ENCODE peak calls at places on chromosomes 16 and 17, in four cellular contexts. J is A549, K is body of pancreas, U is stomach. N is an unnamed sample.

GRCh38 chr16:14399397-14400284 is 230.4 kb downstream of the PARN start:
- DNase-seq in J (peak; percentile 92), K (no peak), U (no peak), N (peak; percentile 62)

GRCh38 chr17:20919990-20920812 is 122.6 kb downstream of the USP22 start:
- DNase-seq in J (no peak), K (no peak), U (no peak), N (no peak)

GRCh38 chr17:21286771-21287702 is 2.5 kb downstream of the MAP2K3 start:
- DNase-seq in J (peak; percentile 62), K (peak; percentile 46), U (peak; percentile 88), N (no peak)

GRCh38 chr16:55728797-55729196 is 73.0 kb downstream of the SLC6A2 start:
- DNase-seq in J (peak; percentile 33), K (no peak), U (no peak), N (no peak)

GRCh38 chr17:63841350-63842172 is 924 bp downstream of the SMARCD2 start:
- DNase-seq in J (no peak), K (peak; percentile 61), U (peak; percentile 60), N (peak; percentile 34)

GRCh38 chr16:31357324-31358156 is 2.6 kb downstream of the ITGAX start:
- DNase-seq in J (no peak), K (no peak), U (no peak), N (no peak)

GRCh38 chr17:27086526-27086925 is 207.4 kb upstream of the WSB1 start:
- DNase-seq in J (no peak), K (no peak), U (no peak), N (no peak)

GRCh38 chr17:63826468-63827001 is 696 bp upstream of the PSMC5 start:
- DNase-seq in J (no peak), K (no peak), U (no peak), N (peak; percentile 41)

GRCh38 chr17:9195346-9195870 is 174.1 kb downstream of the NTN1 start:
- DNase-seq in J (no peak), K (no peak), U (no peak), N (no peak)

GRCh38 chr16:77424841-77425604 is 9.8 kb downstream of the ADAMTS18 start:
- DNase-seq in J (no peak), K (no peak), U (no peak), N (no peak)

GRCh38 chr16:53614346-53614745 is 89.3 kb downstream of the RPGRIP1L start:
- DNase-seq in J (no peak), K (no peak), U (no peak), N (peak; percentile 6)

GRCh38 chr16:71746442-71747046 is 22.0 kb upstream of the PHLPP2 start:
- DNase-seq in J (peak; percentile 69), K (no peak), U (no peak), N (peak; percentile 52)

GRCh38 chr17:77346765-77347164 is 206.0 kb downstream of the SEC14L1 start:
- DNase-seq in J (no peak), K (no peak), U (no peak), N (no peak)

GRCh38 chr17:66812571-66812970 is 22.3 kb upstream of the CACNG5 start:
- DNase-seq in J (no peak), K (no peak), U (no peak), N (no peak)

GRCh38 chr16:86044241-86044671 is 145.3 kb downstream of the IRF8 start:
- DNase-seq in J (peak; percentile 57), K (peak; percentile 23), U (peak; percentile 31), N (peak; percentile 64)

GRCh38 chr16:82657239-82657638 is 30.5 kb downstream of the CDH13 start:
- DNase-seq in J (no peak), K (no peak), U (no peak), N (peak; percentile 79)

GRCh38 chr17:74490716-74491115 is 24.3 kb downstream of the CD300A start:
- DNase-seq in J (no peak), K (no peak), U (no peak), N (no peak)

GRCh38 chr16:10077861-10078260 is 104.4 kb downstream of the GRIN2A start:
- DNase-seq in J (no peak), K (no peak), U (no peak), N (no peak)

GRCh38 chr17:2171725-2172446 is 117.0 kb downstream of the HIC1 start:
- DNase-seq in J (no peak), K (peak; percentile 79), U (peak; percentile 74), N (peak; percentile 99)

GRCh38 chr17:17823433-17824118 is 13.2 kb downstream of the SREBF1 start:
- DNase-seq in J (peak; percentile 90), K (peak; percentile 90), U (peak; percentile 89), N (peak; percentile 61)

GRCh38 chr16:67256701-67257230 is 8.0 kb downstream of the SLC9A5 start:
- DNase-seq in J (no peak), K (no peak), U (no peak), N (no peak)

GRCh38 chr17:55210292-55210691 is 54.5 kb upstream of the HLF start:
- DNase-seq in J (no peak), K (no peak), U (no peak), N (no peak)

GRCh38 chr17:5745091-5745820 is 160.9 kb upstream of the NLRP1 start:
- DNase-seq in J (no peak), K (no peak), U (no peak), N (no peak)

GRCh38 chr16:66020642-66021041 is 345.8 kb upstream of the CDH5 start:
- DNase-seq in J (peak; percentile 7), K (no peak), U (no peak), N (peak; percentile 52)

GRCh38 chr17:6457688-6458190 is 13.5 kb downstream of the PIMREG start:
- DNase-seq in J (no peak), K (no peak), U (peak; percentile 62), N (no peak)

GRCh38 chr16:81521141-81521626 is 76.6 kb downstream of the CMIP start:
- DNase-seq in J (no peak), K (no peak), U (peak; percentile 44), N (no peak)

GRCh38 chr16:50066482-50067289 is 916 bp downstream of the HEATR3 start:
- DNase-seq in J (no peak), K (no peak), U (no peak), N (no peak)

GRCh38 chr16:78639775-78640174 is 540.3 kb downstream of the WWOX start:
- DNase-seq in J (no peak), K (no peak), U (no peak), N (no peak)

GRCh38 chr16:21023509-21024202 is 123.1 kb downstream of the LYRM1 start:
- DNase-seq in J (no peak), K (no peak), U (peak; percentile 43), N (no peak)

GRCh38 chr16:59783191-59783590 is 1049.1 kb upstream of the GOT2 start:
- DNase-seq in J (no peak), K (no peak), U (no peak), N (peak; percentile 7)

DNA sequence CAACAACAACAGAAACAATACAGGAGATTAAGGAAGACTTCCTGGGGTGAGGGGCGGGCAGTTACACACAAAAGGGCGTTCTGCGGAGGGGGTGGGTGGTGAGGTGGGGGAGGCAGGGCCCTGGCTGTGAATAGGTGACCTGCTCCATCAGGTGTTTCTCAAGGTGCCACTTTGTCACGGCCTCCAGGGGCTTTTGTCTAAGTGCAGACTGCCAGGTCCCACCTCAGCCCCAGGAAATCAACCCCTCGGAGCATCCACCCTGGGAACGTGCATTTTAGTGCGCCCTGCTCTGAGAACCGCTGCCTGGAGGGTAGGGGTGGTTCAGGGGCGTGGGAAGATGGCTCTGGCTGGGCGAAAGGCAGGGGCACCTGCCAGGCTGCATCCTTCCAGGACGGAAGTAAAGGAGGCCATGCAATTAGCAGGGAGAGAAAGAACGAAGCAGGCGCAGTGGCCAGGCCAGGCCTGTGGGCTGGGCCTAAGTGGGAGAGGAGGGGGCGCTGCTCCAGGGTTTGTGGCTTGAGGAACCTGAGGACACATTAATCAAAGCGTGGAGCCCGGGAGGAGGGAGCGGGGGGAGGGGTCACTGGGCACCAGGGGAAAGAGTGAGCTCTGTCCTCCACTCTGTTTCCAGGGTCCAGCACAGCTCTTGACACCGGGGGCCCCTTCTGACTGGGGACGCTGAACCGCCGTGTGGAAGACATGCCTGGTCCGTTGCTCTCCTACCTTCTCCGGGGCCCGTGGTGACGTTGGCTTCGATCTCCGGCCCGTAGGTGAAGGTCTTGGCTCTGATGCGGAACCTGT is 49.4 kb upstream of the CDC42EP4 start:
- DNase-seq in J (no peak), K (no peak), U (no peak), N (no peak)
- TF ChIP-seq CTCF in J (no peak), K (no peak), U (no peak), N (no peak)

GRCh38 chr16:1442697-1443096 is 1.7 kb downstream of the CCDC154 start:
- DNase-seq in J (no peak), K (no peak), U (no peak), N (no peak)

GRCh38 chr16:1443403-1443973 is 868 bp downstream of the CCDC154 start:
- DNase-seq in J (no peak), K (no peak), U (no peak), N (no peak)

GRCh38 chr16:1445518-1446197 is 1.3 kb upstream of the CCDC154 start:
- DNase-seq in J (no peak), K (no peak), U (no peak), N (no peak)

GRCh38 chr16:1444730-1445517 is 568 bp upstream of the CCDC154 start:
- DNase-seq in J (no peak), K (no peak), U (no peak), N (no peak)

GRCh38 chr16:1443980-1444729 is at the start of gene CCDC154:
- DNase-seq in J (no peak), K (no peak), U (no peak), N (no peak)
- TF ChIP-seq POLR2A in J (no peak), K (no peak), U (no peak), N (no peak)

DNA sequence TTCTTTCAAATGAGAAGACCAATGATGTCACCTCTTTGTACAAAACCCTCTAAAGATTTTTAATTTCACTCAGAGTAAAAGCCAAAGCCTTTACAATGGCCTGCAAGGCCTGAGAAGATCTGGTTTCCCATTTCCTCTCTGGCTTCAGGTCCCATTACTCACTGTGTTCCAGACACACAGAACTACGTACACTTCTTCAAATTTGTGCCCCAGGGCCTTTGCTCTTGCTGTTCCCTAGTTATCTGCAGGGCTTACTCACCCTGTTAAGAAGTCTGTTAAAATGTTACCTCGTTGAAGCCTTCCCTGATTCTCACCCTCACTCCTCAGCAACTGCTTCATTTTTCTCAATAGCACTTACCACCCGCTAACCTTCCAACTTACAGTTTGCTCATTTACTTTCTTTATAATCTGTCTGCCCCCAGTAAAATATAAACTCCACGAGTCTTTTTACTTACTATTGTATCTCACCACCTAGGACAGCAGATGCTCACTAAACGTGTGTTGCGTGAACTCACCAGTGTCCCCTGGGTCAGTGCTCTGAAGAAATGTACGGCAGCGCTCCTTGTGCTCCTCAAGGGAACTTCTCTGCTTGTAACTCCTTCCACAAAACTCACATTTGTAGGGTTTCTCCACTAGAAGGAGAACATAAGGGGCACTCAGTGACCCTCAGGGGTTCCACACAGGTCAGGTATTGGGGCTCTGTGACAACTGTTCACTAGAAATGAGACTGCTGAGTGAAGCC is 50.2 kb downstream of the GRB7 start:
- DNase-seq in J (no peak), K (no peak), U (no peak), N (no peak)
- TF ChIP-seq CTCF in J (no peak), K (no peak), U (no peak), N (no peak)

DNA sequence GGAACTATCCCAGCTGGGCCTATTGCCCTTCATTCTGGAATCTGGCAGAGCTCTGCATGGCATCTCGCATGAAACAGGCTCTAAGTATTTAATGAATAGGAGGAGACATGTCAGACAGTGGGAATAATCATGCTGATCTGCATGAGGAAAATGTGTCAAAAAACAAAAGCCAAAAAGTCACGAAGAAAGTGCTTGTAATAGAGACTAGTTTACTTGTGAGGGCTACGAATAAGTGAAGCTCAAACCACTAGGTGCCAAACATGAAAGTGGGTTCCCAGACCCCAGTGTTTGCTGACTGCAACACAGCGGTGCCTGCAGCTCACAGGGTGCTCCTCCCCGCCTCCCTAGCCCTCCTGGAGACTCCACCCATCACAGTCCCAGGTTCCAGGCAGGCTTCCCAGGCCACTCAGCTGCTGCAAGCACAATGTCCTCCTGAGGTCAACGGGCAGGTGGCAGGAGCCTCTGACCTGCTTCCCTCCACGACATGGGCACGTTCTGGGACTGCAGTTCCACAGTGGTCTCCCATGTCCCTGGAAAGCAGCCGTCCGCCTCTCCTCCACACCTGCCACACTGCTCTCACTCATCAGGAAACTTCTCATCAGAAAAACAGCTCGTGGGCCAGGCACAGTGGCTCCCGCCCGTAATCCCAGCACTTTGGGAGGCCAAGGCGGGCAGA is 96.5 kb downstream of the ANKRD11 start:
- DNase-seq in J (no peak), K (no peak), U (peak; percentile 68), N (no peak)
- TF ChIP-seq POLR2A in J (no peak), K (no peak), U (no peak), N (no peak)